ENCODE peak calls at places on chromosomes 7 and 10, in six cellular contexts. B, G, N, D, W and V are unnamed samples.

GRCh38 chr10:98273454-98273850 is 5.5 kb upstream of the LOXL4 start:
- DNase-seq in B (no peak), G (no peak), N (no peak), D (no peak), W (no peak), V (no peak)

GRCh38 chr7:80207501-80207900 is 72.9 kb downstream of the GNAI1 start:
- DNase-seq in B (peak), G (no peak), N (no peak), D (no peak), W (no peak), V (no peak)

GRCh38 chr7:128021361-128021760 is 9.9 kb downstream of the LRRC4 start:
- DNase-seq in B (no peak), G (peak), N (no peak), D (no peak), W (no peak), V (peak)

GRCh38 chr10:7399533-7399932 is 11.3 kb downstream of the SFMBT2 start:
- DNase-seq in B (no peak), G (no peak), N (no peak), D (no peak), W (no peak), V (no peak)

GRCh38 chr7:138727336-138728099 is 26.4 kb upstream of the SVOPL start:
- DNase-seq in B (no peak), G (no peak), N (no peak), D (no peak), W (no peak), V (peak)

GRCh38 chr7:7100432-7100849 is 81.9 kb upstream of the C1GALT1 start:
- DNase-seq in B (no peak), G (no peak), N (no peak), D (no peak), W (no peak), V (peak)

GRCh38 chr7:32774411-32774970 is 117.1 kb downstream of the KBTBD2 start:
- DNase-seq in B (peak), G (no peak), N (no peak), D (no peak), W (no peak), V (no peak)

GRCh38 chr7:100824499-100825214 is 2.7 kb downstream of the EPHB4 start:
- DNase-seq in B (no peak), G (no peak), N (no peak), D (no peak), W (no peak), V (no peak)

GRCh38 chr7:134089446-134089845 is 37.7 kb upstream of the LRGUK start:
- DNase-seq in B (no peak), G (peak), N (no peak), D (no peak), W (no peak), V (no peak)

GRCh38 chr10:93070378-93071176 is 3.1 kb upstream of the CYP26A1 start:
- DNase-seq in B (no peak), G (no peak), N (no peak), D (no peak), W (no peak), V (no peak)

GRCh38 chr10:101780818-101781654 is 2.2 kb downstream of the NPM3 start:
- DNase-seq in B (no peak), G (peak), N (no peak), D (no peak), W (peak), V (peak)

GRCh38 chr7:45574521-45575500 is 643 bp downstream of the ADCY1 start:
- DNase-seq in B (no peak), G (peak), N (no peak), D (no peak), W (no peak), V (peak)

GRCh38 chr7:157347217-157347904 is 10.6 kb downstream of the DNAJB6 start:
- DNase-seq in B (peak), G (peak), N (peak), D (peak), W (no peak), V (peak)

GRCh38 chr7:159104188-159105030 is 40.3 kb downstream of the VIPR2 start:
- DNase-seq in B (no peak), G (no peak), N (no peak), D (peak), W (no peak), V (no peak)

GRCh38 chr7:142771353-142771723 is 568 bp downstream of the PRSS2 start:
- DNase-seq in B (no peak), G (peak), N (no peak), D (no peak), W (no peak), V (no peak)

GRCh38 chr10:96130326-96130758 is 245 bp downstream of the ZNF518A start:
- DNase-seq in B (no peak), G (peak), N (peak), D (peak), W (peak), V (peak)

GRCh38 chr7:2471396-2471795 is 4.8 kb downstream of the GRIFIN start:
- DNase-seq in B (no peak), G (no peak), N (no peak), D (no peak), W (no peak), V (peak)

GRCh38 chr7:122304604-122304975 is at the start of gene FEZF1:
- DNase-seq in B (no peak), G (peak), N (no peak), D (no peak), W (peak), V (no peak)

GRCh38 chr10:93790454-93790853 is 32.7 kb downstream of the LGI1 start:
- DNase-seq in B (no peak), G (no peak), N (no peak), D (no peak), W (no peak), V (no peak)

GRCh38 chr10:90779573-90779972 is 78.3 kb downstream of the HTR7 start:
- DNase-seq in B (no peak), G (peak), N (no peak), D (no peak), W (no peak), V (peak)

GRCh38 chr10:71571460-71572175 is 148.0 kb downstream of the C10orf105 start:
- DNase-seq in B (no peak), G (no peak), N (no peak), D (no peak), W (peak), V (no peak)

GRCh38 chr10:69092959-69093850 is 5.3 kb downstream of the SRGN start:
- DNase-seq in B (peak), G (peak), N (peak), D (no peak), W (peak), V (peak)

GRCh38 chr10:107434854-107435253 is 270.3 kb upstream of the SORCS1 start:
- DNase-seq in B (no peak), G (no peak), N (no peak), D (no peak), W (no peak), V (no peak)

GRCh38 chr10:6138456-6138855 is 49.6 kb downstream of the RBM17 start:
- DNase-seq in B (no peak), G (no peak), N (no peak), D (no peak), W (no peak), V (no peak)

DNA sequence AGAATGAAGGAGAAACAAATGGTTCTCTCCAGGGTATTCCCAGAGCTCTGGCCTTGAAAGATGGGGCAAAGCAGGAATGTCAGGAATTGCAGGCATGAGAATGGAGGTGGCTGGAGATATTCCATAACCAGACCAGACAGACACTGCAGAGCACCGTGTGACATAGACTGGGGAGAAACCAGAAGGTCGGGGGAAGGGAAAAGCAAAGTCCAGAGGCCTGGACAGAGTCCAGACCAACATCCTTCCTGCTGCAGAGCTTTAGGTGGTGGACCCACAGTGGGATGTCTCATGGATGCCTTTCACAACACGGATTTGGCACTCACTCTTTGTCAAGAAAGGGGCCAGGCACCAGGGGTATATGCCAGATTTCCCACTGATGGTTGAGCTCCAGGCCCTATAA is 177.2 kb upstream of the INHBA start:
- DNase-seq in B (peak), G (peak), N (peak), D (no peak), W (no peak), V (no peak)
- TF ChIP-seq CTCF in B (no peak), G (no peak), N (no peak), D (no peak), W (no peak), V (no peak)

DNA sequence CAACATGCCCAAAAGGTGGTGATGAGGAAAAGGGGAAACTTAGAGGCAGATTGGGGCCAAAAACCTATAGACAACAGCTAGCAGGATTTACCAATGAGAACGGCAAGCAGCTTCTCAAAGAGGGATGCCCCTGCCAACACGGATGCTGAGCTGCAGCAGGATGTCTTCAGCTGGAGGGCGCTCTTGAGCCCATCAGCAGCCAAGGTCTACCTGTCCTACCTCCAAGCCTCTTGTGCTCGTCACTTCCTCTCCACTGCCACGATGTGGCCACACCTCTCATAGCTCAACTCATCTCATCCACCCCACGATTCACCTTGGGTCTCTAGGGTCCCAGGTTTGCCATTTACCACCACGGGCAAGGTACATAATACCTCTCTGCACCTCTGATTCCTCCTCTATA is 36.5 kb downstream of the DLG5 start:
- DNase-seq in B (no peak), G (peak), N (no peak), D (no peak), W (no peak), V (no peak)
- TF ChIP-seq CTCF in B (peak), G (peak), N (no peak), D (peak), W (no peak), V (peak)

GRCh38 chr10:82969405-82969804 is 1094.4 kb downstream of the NRG3 start:
- DNase-seq in B (no peak), G (no peak), N (no peak), D (no peak), W (no peak), V (peak)
- TF ChIP-seq CTCF in B (peak), G (peak), N (peak), D (peak), W (no peak), V (peak)

GRCh38 chr10:124792998-124793352 is 1.3 kb upstream of the EEF1AKMT2 start:
- DNase-seq in B (no peak), G (no peak), N (no peak), D (no peak), W (peak), V (no peak)

GRCh38 chr10:124791378-124792348 is at the start of gene EEF1AKMT2:
- DNase-seq in B (peak), G (peak), N (peak), D (peak), W (peak), V (peak)
- TF ChIP-seq CTCF in B (no peak), G (no peak), N (peak), D (peak), W (peak), V (no peak)

GRCh38 chr7:84981038-84981601 is 205.7 kb downstream of the SEMA3D start:
- DNase-seq in B (peak), G (no peak), N (no peak), D (no peak), W (no peak), V (peak)

GRCh38 chr7:84982199-84982598 is 204.7 kb downstream of the SEMA3D start:
- DNase-seq in B (no peak), G (no peak), N (no peak), D (no peak), W (no peak), V (no peak)

GRCh38 chr7:84985073-84985784 is 201.6 kb downstream of the SEMA3D start:
- DNase-seq in B (no peak), G (no peak), N (no peak), D (no peak), W (no peak), V (no peak)
- TF ChIP-seq CTCF in B (no peak), G (peak), N (no peak), D (peak), W (no peak), V (no peak)

GRCh38 chr7:65397730-65398142 is 24.1 kb downstream of the ZNF92 start:
- DNase-seq in B (no peak), G (peak), N (no peak), D (no peak), W (no peak), V (peak)
- TF ChIP-seq CTCF in B (no peak), G (peak), N (no peak), D (peak), W (no peak), V (no peak)

GRCh38 chr10:128727114-128727513 is 600.9 kb upstream of the MKI67 start:
- DNase-seq in B (no peak), G (no peak), N (no peak), D (no peak), W (no peak), V (no peak)
- TF ChIP-seq CTCF in B (no peak), G (no peak), N (no peak), D (no peak), W (no peak), V (no peak)

DNA sequence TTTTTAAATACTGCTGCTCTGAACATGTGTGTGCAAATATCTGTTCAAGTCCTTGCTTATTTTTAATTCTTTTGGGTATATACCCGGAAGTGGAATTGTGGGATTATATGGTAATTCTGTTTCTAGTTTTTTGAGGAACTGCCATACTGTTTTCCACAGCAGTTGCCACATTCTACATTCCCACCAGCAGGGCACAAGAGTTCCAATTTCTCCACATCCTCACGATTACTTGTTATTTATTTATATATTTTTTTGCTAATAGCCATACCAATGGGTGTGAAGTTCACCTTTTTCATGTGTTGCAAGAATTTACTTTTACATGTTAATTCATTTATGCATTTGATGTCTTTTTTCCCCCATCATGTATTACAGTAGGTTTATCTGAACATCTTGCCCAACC is 79.6 kb upstream of the CXCL12 start:
- DNase-seq in B (no peak), G (no peak), N (no peak), D (no peak), W (no peak), V (no peak)
- TF ChIP-seq CTCF in B (peak), G (peak), N (no peak), D (peak), W (no peak), V (no peak)